ENCODE peak calls at places on chromosomes 5 and 9, in five cellular contexts. One of them, this sample, is unnamed.

GRCh38 chr9:70859694-70860093 is 261.7 kb downstream of the TRPM3 start:
- DNase-seq in astrocyte of the spinal cord: no peak
- DNase-seq in brain microvascular endothelial cell: no peak
- DNase-seq in uterus: no peak
- DNase-seq in GM13977: no peak
- DNase-seq in this sample: no peak

GRCh38 chr5:35035271-35035670 is 12.5 kb downstream of the AGXT2 start:
- DNase-seq in astrocyte of the spinal cord: no peak
- DNase-seq in brain microvascular endothelial cell: no peak
- DNase-seq in uterus: no peak
- DNase-seq in GM13977: no peak
- DNase-seq in this sample: no peak

GRCh38 chr5:9927521-9927997 is 297.4 kb upstream of the TAS2R1 start:
- DNase-seq in astrocyte of the spinal cord: peak; percentile 46
- DNase-seq in brain microvascular endothelial cell: no peak
- DNase-seq in uterus: no peak
- DNase-seq in GM13977: no peak
- DNase-seq in this sample: peak; percentile 54

GRCh38 chr5:178385472-178385853 is 152.9 kb upstream of the PHYKPL start:
- DNase-seq in astrocyte of the spinal cord: no peak
- DNase-seq in brain microvascular endothelial cell: peak; percentile 24
- DNase-seq in uterus: no peak
- DNase-seq in GM13977: no peak
- DNase-seq in this sample: no peak

GRCh38 chr9:133691659-133692363 is 46.3 kb downstream of the SARDH start:
- DNase-seq in astrocyte of the spinal cord: peak; percentile 37
- DNase-seq in brain microvascular endothelial cell: peak; percentile 58
- DNase-seq in uterus: no peak
- DNase-seq in GM13977: no peak
- DNase-seq in this sample: no peak

GRCh38 chr5:107380654-107381053 is 290.1 kb downstream of the EFNA5 start:
- DNase-seq in astrocyte of the spinal cord: no peak
- DNase-seq in brain microvascular endothelial cell: no peak
- DNase-seq in uterus: no peak
- DNase-seq in GM13977: no peak
- DNase-seq in this sample: no peak

GRCh38 chr5:175328176-175328575 is 115.8 kb downstream of the DRD1 start:
- DNase-seq in astrocyte of the spinal cord: no peak
- DNase-seq in brain microvascular endothelial cell: no peak
- DNase-seq in uterus: no peak
- DNase-seq in GM13977: no peak
- DNase-seq in this sample: no peak

GRCh38 chr5:159913048-159913447 is 3.2 kb upstream of the ADRA1B start:
- DNase-seq in astrocyte of the spinal cord: peak; percentile 85
- DNase-seq in brain microvascular endothelial cell: peak; percentile 81
- DNase-seq in uterus: peak; percentile 41
- DNase-seq in GM13977: no peak
- DNase-seq in this sample: peak; percentile 83

GRCh38 chr9:82223442-82223841 is 234.9 kb downstream of the SPATA31D1 start:
- DNase-seq in astrocyte of the spinal cord: peak; percentile 15
- DNase-seq in brain microvascular endothelial cell: peak; percentile 72
- DNase-seq in uterus: no peak
- DNase-seq in GM13977: no peak
- DNase-seq in this sample: peak; percentile 2

GRCh38 chr5:18546570-18546969 is 912.3 kb downstream of the TAF11L14 start:
- DNase-seq in astrocyte of the spinal cord: no peak
- DNase-seq in brain microvascular endothelial cell: no peak
- DNase-seq in uterus: no peak
- DNase-seq in GM13977: no peak
- DNase-seq in this sample: no peak
- TF ChIP-seq CTCF in astrocyte of the spinal cord: no peak
- TF ChIP-seq CTCF in brain microvascular endothelial cell: no peak
- TF ChIP-seq CTCF in uterus: no peak
- TF ChIP-seq CTCF in GM13977: no peak
- TF ChIP-seq CTCF in this sample: no peak

GRCh38 chr5:4295663-4296339 is 700.2 kb downstream of the IRX1 start:
- DNase-seq in astrocyte of the spinal cord: no peak
- DNase-seq in brain microvascular endothelial cell: no peak
- DNase-seq in uterus: no peak
- DNase-seq in GM13977: no peak
- DNase-seq in this sample: no peak
- TF ChIP-seq CTCF in astrocyte of the spinal cord: no peak
- TF ChIP-seq CTCF in brain microvascular endothelial cell: no peak
- TF ChIP-seq CTCF in uterus: no peak
- TF ChIP-seq CTCF in GM13977: no peak
- TF ChIP-seq CTCF in this sample: no peak

GRCh38 chr5:172764861-172765765 is 5.9 kb downstream of the DUSP1 start:
- DNase-seq in astrocyte of the spinal cord: peak; percentile 100
- DNase-seq in brain microvascular endothelial cell: peak; percentile 100
- DNase-seq in uterus: peak; percentile 93
- DNase-seq in GM13977: peak; percentile 97
- DNase-seq in this sample: peak; percentile 100
- TF ChIP-seq CTCF in astrocyte of the spinal cord: no peak
- TF ChIP-seq CTCF in brain microvascular endothelial cell: no peak
- TF ChIP-seq CTCF in uterus: no peak
- TF ChIP-seq CTCF in GM13977: no peak
- TF ChIP-seq CTCF in this sample: no peak

GRCh38 chr5:88606173-88606572 is 276.8 kb downstream of the MEF2C start:
- DNase-seq in astrocyte of the spinal cord: no peak
- DNase-seq in brain microvascular endothelial cell: no peak
- DNase-seq in uterus: no peak
- DNase-seq in GM13977: no peak
- DNase-seq in this sample: no peak
- TF ChIP-seq CTCF in astrocyte of the spinal cord: no peak
- TF ChIP-seq CTCF in brain microvascular endothelial cell: no peak
- TF ChIP-seq CTCF in uterus: no peak
- TF ChIP-seq CTCF in GM13977: no peak
- TF ChIP-seq CTCF in this sample: no peak

This sample was measured in fibroblast of villous mesenchyme.